ENCODE peak calls at places on chromosome 19, in nine cellular contexts. One of them, this sample, is unnamed.

GRCh38 chr19:49327878-49328544 is 3.0 kb upstream of the SLC6A16 start:
- DNase-seq in CD8-positive, alpha-beta T cell: peak; percentile 47
- DNase-seq in SJSA1: no peak
- DNase-seq in neural progenitor cell: peak; percentile 30
- DNase-seq in colonic mucosa: peak; percentile 36
- DNase-seq in pancreas: no peak
- DNase-seq in left ventricle myocardium inferior: no peak
- DNase-seq in dorsolateral prefrontal cortex: no peak
- DNase-seq in body of pancreas: no peak
- DNase-seq in this sample: no peak

GRCh38 chr19:45499196-45500180 is 1.2 kb downstream of the PPM1N start:
- DNase-seq in dorsolateral prefrontal cortex: no peak
- DNase-seq in SJSA1: no peak
- DNase-seq in CD8-positive, alpha-beta T cell: peak; percentile 57
- DNase-seq in colonic mucosa: peak; percentile 78
- DNase-seq in pancreas: no peak
- DNase-seq in body of pancreas: peak; percentile 40
- DNase-seq in left ventricle myocardium inferior: no peak
- DNase-seq in neural progenitor cell: peak; percentile 86
- DNase-seq in this sample: no peak

GRCh38 chr19:47352095-47352494 is 3.0 kb downstream of the DHX34 start:
- DNase-seq in SJSA1: no peak
- DNase-seq in dorsolateral prefrontal cortex: no peak
- DNase-seq in body of pancreas: no peak
- DNase-seq in colonic mucosa: no peak
- DNase-seq in left ventricle myocardium inferior: no peak
- DNase-seq in pancreas: no peak
- DNase-seq in CD8-positive, alpha-beta T cell: no peak
- DNase-seq in neural progenitor cell: no peak
- DNase-seq in this sample: no peak

GRCh38 chr19:17557461-17557860 is 2.0 kb downstream of the COLGALT1 start:
- DNase-seq in left ventricle myocardium inferior: no peak
- DNase-seq in pancreas: no peak
- DNase-seq in colonic mucosa: no peak
- DNase-seq in dorsolateral prefrontal cortex: no peak
- DNase-seq in CD8-positive, alpha-beta T cell: no peak
- DNase-seq in neural progenitor cell: no peak
- DNase-seq in SJSA1: no peak
- DNase-seq in body of pancreas: no peak
- DNase-seq in this sample: no peak

GRCh38 chr19:35264281-35265125 is 4.3 kb upstream of the USF2 start:
- DNase-seq in neural progenitor cell: no peak
- DNase-seq in SJSA1: no peak
- DNase-seq in pancreas: no peak
- DNase-seq in dorsolateral prefrontal cortex: peak; percentile 8
- DNase-seq in body of pancreas: peak; percentile 11
- DNase-seq in colonic mucosa: no peak
- DNase-seq in CD8-positive, alpha-beta T cell: no peak
- DNase-seq in left ventricle myocardium inferior: no peak
- DNase-seq in this sample: no peak

GRCh38 chr19:10000171-10000826 is 10.0 kb downstream of the COL5A3 start:
- DNase-seq in SJSA1: peak; percentile 72
- DNase-seq in pancreas: peak; percentile 49
- DNase-seq in left ventricle myocardium inferior: peak; percentile 61
- DNase-seq in dorsolateral prefrontal cortex: peak; percentile 52
- DNase-seq in colonic mucosa: peak; percentile 72
- DNase-seq in neural progenitor cell: peak; percentile 86
- DNase-seq in body of pancreas: peak; percentile 71
- DNase-seq in CD8-positive, alpha-beta T cell: peak; percentile 68
- DNase-seq in this sample: peak; percentile 61

GRCh38 chr19:38362076-38362945 is 12.1 kb upstream of the PSMD8 start:
- DNase-seq in left ventricle myocardium inferior: peak; percentile 85
- DNase-seq in neural progenitor cell: peak; percentile 95
- DNase-seq in colonic mucosa: peak; percentile 95
- DNase-seq in body of pancreas: peak; percentile 79
- DNase-seq in dorsolateral prefrontal cortex: no peak
- DNase-seq in pancreas: peak; percentile 68
- DNase-seq in SJSA1: peak; percentile 27
- DNase-seq in CD8-positive, alpha-beta T cell: peak; percentile 62
- DNase-seq in this sample: peak; percentile 90

GRCh38 chr19:47109541-47110375 is 3.8 kb downstream of the ZC3H4 start:
- DNase-seq in left ventricle myocardium inferior: no peak
- DNase-seq in body of pancreas: no peak
- DNase-seq in colonic mucosa: peak; percentile 58
- DNase-seq in dorsolateral prefrontal cortex: no peak
- DNase-seq in SJSA1: peak; percentile 56
- DNase-seq in CD8-positive, alpha-beta T cell: peak; percentile 44
- DNase-seq in pancreas: no peak
- DNase-seq in neural progenitor cell: no peak
- DNase-seq in this sample: no peak

GRCh38 chr19:35704218-35704617 is at the start of gene ZBTB32:
- DNase-seq in dorsolateral prefrontal cortex: no peak
- DNase-seq in colonic mucosa: peak; percentile 42
- DNase-seq in pancreas: no peak
- DNase-seq in CD8-positive, alpha-beta T cell: no peak
- DNase-seq in SJSA1: no peak
- DNase-seq in left ventricle myocardium inferior: no peak
- DNase-seq in body of pancreas: no peak
- DNase-seq in neural progenitor cell: peak; percentile 80
- DNase-seq in this sample: no peak

GRCh38 chr19:55116232-55117062 is 990 bp downstream of the PPP1R12C start:
- DNase-seq in dorsolateral prefrontal cortex: peak; percentile 83
- DNase-seq in pancreas: no peak
- DNase-seq in neural progenitor cell: peak; percentile 50
- DNase-seq in left ventricle myocardium inferior: peak; percentile 74
- DNase-seq in CD8-positive, alpha-beta T cell: peak; percentile 45
- DNase-seq in colonic mucosa: peak; percentile 69
- DNase-seq in SJSA1: peak; percentile 47
- DNase-seq in body of pancreas: peak; percentile 41
- DNase-seq in this sample: peak; percentile 83

GRCh38 chr19:32637480-32637879 is 37.5 kb downstream of the ANKRD27 start:
- DNase-seq in pancreas: no peak
- DNase-seq in left ventricle myocardium inferior: no peak
- DNase-seq in CD8-positive, alpha-beta T cell: no peak
- DNase-seq in SJSA1: no peak
- DNase-seq in colonic mucosa: no peak
- DNase-seq in neural progenitor cell: no peak
- DNase-seq in dorsolateral prefrontal cortex: no peak
- DNase-seq in body of pancreas: no peak
- DNase-seq in this sample: no peak

GRCh38 chr19:11381535-11382369 is 2.4 kb downstream of the EPOR start:
- DNase-seq in dorsolateral prefrontal cortex: peak; percentile 23
- DNase-seq in left ventricle myocardium inferior: peak; percentile 76
- DNase-seq in CD8-positive, alpha-beta T cell: peak; percentile 73
- DNase-seq in neural progenitor cell: peak; percentile 95
- DNase-seq in pancreas: peak; percentile 33
- DNase-seq in colonic mucosa: peak; percentile 85
- DNase-seq in SJSA1: peak; percentile 95
- DNase-seq in body of pancreas: peak; percentile 52
- DNase-seq in this sample: peak; percentile 84

GRCh38 chr19:10919352-10920287 is 8.8 kb downstream of the YIPF2 start:
- DNase-seq in SJSA1: no peak
- DNase-seq in body of pancreas: peak; percentile 88
- DNase-seq in left ventricle myocardium inferior: no peak
- DNase-seq in pancreas: peak; percentile 66
- DNase-seq in neural progenitor cell: no peak
- DNase-seq in CD8-positive, alpha-beta T cell: no peak
- DNase-seq in colonic mucosa: no peak
- DNase-seq in dorsolateral prefrontal cortex: no peak
- DNase-seq in this sample: no peak

GRCh38 chr19:46574533-46574932 is 26.6 kb upstream of the CALM3 start:
- DNase-seq in CD8-positive, alpha-beta T cell: peak; percentile 12
- DNase-seq in left ventricle myocardium inferior: no peak
- DNase-seq in SJSA1: no peak
- DNase-seq in pancreas: no peak
- DNase-seq in dorsolateral prefrontal cortex: no peak
- DNase-seq in body of pancreas: no peak
- DNase-seq in neural progenitor cell: peak; percentile 9
- DNase-seq in colonic mucosa: no peak
- DNase-seq in this sample: no peak

GRCh38 chr19:4260605-4261191 is 13.8 kb downstream of the YJU2 start:
- DNase-seq in dorsolateral prefrontal cortex: no peak
- DNase-seq in left ventricle myocardium inferior: no peak
- DNase-seq in neural progenitor cell: no peak
- DNase-seq in body of pancreas: no peak
- DNase-seq in colonic mucosa: no peak
- DNase-seq in pancreas: no peak
- DNase-seq in SJSA1: no peak
- DNase-seq in CD8-positive, alpha-beta T cell: no peak
- DNase-seq in this sample: no peak
- H3K27ac ChIP-seq in dorsolateral prefrontal cortex: no peak overlapping the region
- H3K27ac ChIP-seq in left ventricle myocardium inferior: no peak overlapping the region
- H3K27ac ChIP-seq in neural progenitor cell: no peak overlapping the region
- H3K27ac ChIP-seq in body of pancreas: no peak overlapping the region
- H3K27ac ChIP-seq in colonic mucosa: no peak overlapping the region
- H3K27ac ChIP-seq in pancreas: no peak overlapping the region
- H3K27ac ChIP-seq in SJSA1: no peak overlapping the region
- H3K27ac ChIP-seq in CD8-positive, alpha-beta T cell: no peak overlapping the region
- H3K27ac ChIP-seq in this sample: no peak overlapping the region

DNA sequence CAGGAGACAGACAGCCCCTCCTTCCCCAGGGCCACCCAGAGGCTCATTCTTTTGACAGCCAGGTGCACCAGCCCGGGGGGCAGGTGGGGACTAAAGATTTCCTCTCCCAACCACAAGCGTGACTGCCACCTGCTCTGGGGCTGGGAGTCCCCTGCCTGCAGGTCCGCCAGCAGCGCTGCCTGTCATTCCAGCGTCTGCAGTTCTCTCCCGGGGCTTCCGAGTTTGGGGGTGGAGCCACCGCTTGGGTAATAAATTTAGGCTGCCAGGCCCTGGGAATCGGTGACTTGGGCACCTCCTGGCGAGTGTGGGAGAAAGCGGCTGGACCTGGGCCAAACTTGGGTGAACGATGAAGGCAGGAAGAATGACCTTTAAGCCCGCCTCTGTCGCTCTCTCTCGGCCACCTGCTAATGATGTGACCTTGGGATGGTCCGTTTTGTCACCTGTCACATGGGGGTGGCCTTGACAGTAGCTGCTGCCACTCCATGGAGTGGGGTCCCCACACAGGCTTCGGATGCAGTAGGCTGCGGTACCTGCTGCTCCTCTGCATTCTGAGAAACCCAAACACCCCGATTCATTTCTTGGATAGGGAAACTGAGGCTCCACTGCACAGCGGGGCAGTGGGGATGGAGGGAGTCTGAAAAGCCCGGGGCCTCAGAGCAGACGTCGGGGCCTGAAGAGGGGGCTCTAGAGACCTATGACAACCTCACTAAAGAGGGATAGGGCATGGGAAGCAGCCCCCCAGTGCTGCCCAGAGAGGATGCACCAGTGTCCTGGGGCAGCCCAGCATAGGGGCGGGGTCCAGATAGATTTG is 12.8 kb downstream of the FUT6 start:
- DNase-seq in dorsolateral prefrontal cortex: no peak
- DNase-seq in left ventricle myocardium inferior: peak; percentile 66
- DNase-seq in body of pancreas: peak; percentile 94
- DNase-seq in CD8-positive, alpha-beta T cell: peak; percentile 24
- DNase-seq in pancreas: peak; percentile 89
- DNase-seq in neural progenitor cell: peak; percentile 82
- DNase-seq in SJSA1: no peak
- DNase-seq in colonic mucosa: peak; percentile 90
- DNase-seq in this sample: peak; percentile 78
- H3K27ac ChIP-seq in dorsolateral prefrontal cortex: no peak overlapping the region
- H3K27ac ChIP-seq in left ventricle myocardium inferior: peak overlapping the region; percentile 79
- H3K27ac ChIP-seq in body of pancreas: peak overlapping the region; percentile 49
- H3K27ac ChIP-seq in CD8-positive, alpha-beta T cell: no peak overlapping the region
- H3K27ac ChIP-seq in pancreas: peak overlapping the region; percentile 52
- H3K27ac ChIP-seq in neural progenitor cell: no peak overlapping the region
- H3K27ac ChIP-seq in SJSA1: no peak overlapping the region
- H3K27ac ChIP-seq in colonic mucosa: peak overlapping the region; percentile 3
- H3K27ac ChIP-seq in this sample: peak overlapping the region; percentile 73

GRCh38 chr19:5863030-5863665 is 7.2 kb downstream of the FUT5 start:
- DNase-seq in CD8-positive, alpha-beta T cell: no peak
- DNase-seq in dorsolateral prefrontal cortex: no peak
- DNase-seq in neural progenitor cell: no peak
- DNase-seq in left ventricle myocardium inferior: no peak
- DNase-seq in SJSA1: no peak
- DNase-seq in body of pancreas: no peak
- DNase-seq in pancreas: no peak
- DNase-seq in colonic mucosa: no peak
- DNase-seq in this sample: no peak

GRCh38 chr19:5857203-5858081 is 6.2 kb upstream of the FUT3 start:
- DNase-seq in body of pancreas: no peak
- DNase-seq in CD8-positive, alpha-beta T cell: no peak
- DNase-seq in neural progenitor cell: no peak
- DNase-seq in dorsolateral prefrontal cortex: no peak
- DNase-seq in SJSA1: no peak
- DNase-seq in left ventricle myocardium inferior: no peak
- DNase-seq in colonic mucosa: no peak
- DNase-seq in pancreas: no peak
- DNase-seq in this sample: no peak
- H3K27ac ChIP-seq in body of pancreas: no peak overlapping the region
- H3K27ac ChIP-seq in CD8-positive, alpha-beta T cell: no peak overlapping the region
- H3K27ac ChIP-seq in neural progenitor cell: no peak overlapping the region
- H3K27ac ChIP-seq in dorsolateral prefrontal cortex: no peak overlapping the region
- H3K27ac ChIP-seq in SJSA1: no peak overlapping the region
- H3K27ac ChIP-seq in left ventricle myocardium inferior: no peak overlapping the region
- H3K27ac ChIP-seq in colonic mucosa: no peak overlapping the region
- H3K27ac ChIP-seq in pancreas: no peak overlapping the region
- H3K27ac ChIP-seq in this sample: no peak overlapping the region

GRCh38 chr19:6674868-6675305 is 4.9 kb upstream of the TNFSF14 start:
- DNase-seq in left ventricle myocardium inferior: peak; percentile 50
- DNase-seq in dorsolateral prefrontal cortex: peak; percentile 15
- DNase-seq in body of pancreas: peak; percentile 28
- DNase-seq in CD8-positive, alpha-beta T cell: peak; percentile 78
- DNase-seq in colonic mucosa: peak; percentile 64
- DNase-seq in neural progenitor cell: peak; percentile 62
- DNase-seq in SJSA1: peak; percentile 47
- DNase-seq in pancreas: peak; percentile 13
- DNase-seq in this sample: peak; percentile 62
- H3K27ac ChIP-seq in left ventricle myocardium inferior: no peak overlapping the region
- H3K27ac ChIP-seq in dorsolateral prefrontal cortex: no peak overlapping the region
- H3K27ac ChIP-seq in body of pancreas: no peak overlapping the region
- H3K27ac ChIP-seq in CD8-positive, alpha-beta T cell: no peak overlapping the region
- H3K27ac ChIP-seq in colonic mucosa: no peak overlapping the region
- H3K27ac ChIP-seq in neural progenitor cell: no peak overlapping the region
- H3K27ac ChIP-seq in SJSA1: no peak overlapping the region
- H3K27ac ChIP-seq in pancreas: no peak overlapping the region
- H3K27ac ChIP-seq in this sample: no peak overlapping the region

GRCh38 chr19:5624741-5625140 is 1.9 kb downstream of the SAFB start:
- DNase-seq in colonic mucosa: no peak
- DNase-seq in body of pancreas: no peak
- DNase-seq in SJSA1: no peak
- DNase-seq in neural progenitor cell: peak; percentile 33
- DNase-seq in left ventricle myocardium inferior: no peak
- DNase-seq in pancreas: no peak
- DNase-seq in dorsolateral prefrontal cortex: no peak
- DNase-seq in CD8-positive, alpha-beta T cell: no peak
- DNase-seq in this sample: no peak
- H3K27ac ChIP-seq in colonic mucosa: no peak overlapping the region
- H3K27ac ChIP-seq in body of pancreas: peak overlapping the region; percentile 95
- H3K27ac ChIP-seq in SJSA1: no peak overlapping the region
- H3K27ac ChIP-seq in neural progenitor cell: no peak overlapping the region
- H3K27ac ChIP-seq in left ventricle myocardium inferior: peak overlapping the region; percentile 97
- H3K27ac ChIP-seq in pancreas: no peak overlapping the region
- H3K27ac ChIP-seq in dorsolateral prefrontal cortex: no peak overlapping the region
- H3K27ac ChIP-seq in CD8-positive, alpha-beta T cell: peak overlapping the region; percentile 90
- H3K27ac ChIP-seq in this sample: peak overlapping the region; percentile 94